ENCODE peak calls at places on chromosomes 2 and 18, in eight cellular contexts. One of them, this sample, is unnamed.

GRCh38 chr2:215729985-215730620 is 283.2 kb downstream of the MREG start:
- DNase-seq in HL-60: no peak
- DNase-seq in left lung: no peak
- DNase-seq in AG09309: no peak
- DNase-seq in cardiac muscle cell: no peak
- DNase-seq in left ventricle myocardium inferior: no peak
- DNase-seq in tibial nerve: no peak
- DNase-seq in nephron progenitor cell: no peak
- DNase-seq in this sample: no peak

GRCh38 chr2:159209341-159210306 is 76.9 kb downstream of the WDSUB1 start:
- DNase-seq in HL-60: no peak
- DNase-seq in left lung: no peak
- DNase-seq in AG09309: no peak
- DNase-seq in cardiac muscle cell: no peak
- DNase-seq in left ventricle myocardium inferior: no peak
- DNase-seq in tibial nerve: no peak
- DNase-seq in nephron progenitor cell: no peak
- DNase-seq in this sample: no peak

GRCh38 chr2:206031162-206031784 is 54.7 kb downstream of the INO80D start:
- DNase-seq in HL-60: no peak
- DNase-seq in left lung: no peak
- DNase-seq in AG09309: no peak
- DNase-seq in cardiac muscle cell: no peak
- DNase-seq in left ventricle myocardium inferior: no peak
- DNase-seq in tibial nerve: no peak
- DNase-seq in nephron progenitor cell: no peak
- DNase-seq in this sample: no peak

GRCh38 chr18:47724186-47724975 is 206.1 kb downstream of the SMAD2 start:
- DNase-seq in HL-60: no peak
- DNase-seq in left lung: no peak
- DNase-seq in AG09309: no peak
- DNase-seq in cardiac muscle cell: peak
- DNase-seq in left ventricle myocardium inferior: no peak
- DNase-seq in tibial nerve: no peak
- DNase-seq in nephron progenitor cell: peak
- DNase-seq in this sample: no peak

GRCh38 chr2:181463573-181463972 is 6.4 kb downstream of the ITGA4 start:
- DNase-seq in HL-60: no peak
- DNase-seq in left lung: no peak
- DNase-seq in AG09309: no peak
- DNase-seq in cardiac muscle cell: no peak
- DNase-seq in left ventricle myocardium inferior: no peak
- DNase-seq in tibial nerve: no peak
- DNase-seq in nephron progenitor cell: no peak
- DNase-seq in this sample: no peak

GRCh38 chr2:120659275-120659952 is 76.3 kb upstream of the GLI2 start:
- DNase-seq in HL-60: no peak
- DNase-seq in left lung: no peak
- DNase-seq in AG09309: no peak
- DNase-seq in cardiac muscle cell: no peak
- DNase-seq in left ventricle myocardium inferior: no peak
- DNase-seq in tibial nerve: no peak
- DNase-seq in nephron progenitor cell: no peak
- DNase-seq in this sample: no peak

GRCh38 chr2:190499976-190500588 is 34.4 kb downstream of the NEMP2 start:
- DNase-seq in HL-60: no peak
- DNase-seq in left lung: no peak
- DNase-seq in AG09309: no peak
- DNase-seq in cardiac muscle cell: no peak
- DNase-seq in left ventricle myocardium inferior: no peak
- DNase-seq in tibial nerve: no peak
- DNase-seq in nephron progenitor cell: no peak
- DNase-seq in this sample: no peak

GRCh38 chr2:121073320-121074210 is 211.4 kb downstream of the TFCP2L1 start:
- DNase-seq in HL-60: no peak
- DNase-seq in left lung: no peak
- DNase-seq in AG09309: no peak
- DNase-seq in cardiac muscle cell: no peak
- DNase-seq in left ventricle myocardium inferior: no peak
- DNase-seq in tibial nerve: no peak
- DNase-seq in nephron progenitor cell: no peak
- DNase-seq in this sample: no peak

GRCh38 chr2:201558232-201558631 is 85.1 kb downstream of the TMEM237 start:
- DNase-seq in HL-60: no peak
- DNase-seq in left lung: no peak
- DNase-seq in AG09309: no peak
- DNase-seq in cardiac muscle cell: peak
- DNase-seq in left ventricle myocardium inferior: no peak
- DNase-seq in tibial nerve: no peak
- DNase-seq in nephron progenitor cell: no peak
- DNase-seq in this sample: no peak

GRCh38 chr2:45765847-45766254 is 114.4 kb downstream of the PRKCE start:
- DNase-seq in HL-60: peak
- DNase-seq in left lung: no peak
- DNase-seq in AG09309: no peak
- DNase-seq in cardiac muscle cell: peak
- DNase-seq in left ventricle myocardium inferior: no peak
- DNase-seq in tibial nerve: no peak
- DNase-seq in nephron progenitor cell: no peak
- DNase-seq in this sample: no peak

GRCh38 chr2:175855794-175856453 is 146.1 kb downstream of the LNPK start:
- DNase-seq in HL-60: no peak
- DNase-seq in left lung: peak
- DNase-seq in AG09309: no peak
- DNase-seq in cardiac muscle cell: peak
- DNase-seq in left ventricle myocardium inferior: peak
- DNase-seq in tibial nerve: no peak
- DNase-seq in nephron progenitor cell: no peak
- DNase-seq in this sample: no peak

DNA sequence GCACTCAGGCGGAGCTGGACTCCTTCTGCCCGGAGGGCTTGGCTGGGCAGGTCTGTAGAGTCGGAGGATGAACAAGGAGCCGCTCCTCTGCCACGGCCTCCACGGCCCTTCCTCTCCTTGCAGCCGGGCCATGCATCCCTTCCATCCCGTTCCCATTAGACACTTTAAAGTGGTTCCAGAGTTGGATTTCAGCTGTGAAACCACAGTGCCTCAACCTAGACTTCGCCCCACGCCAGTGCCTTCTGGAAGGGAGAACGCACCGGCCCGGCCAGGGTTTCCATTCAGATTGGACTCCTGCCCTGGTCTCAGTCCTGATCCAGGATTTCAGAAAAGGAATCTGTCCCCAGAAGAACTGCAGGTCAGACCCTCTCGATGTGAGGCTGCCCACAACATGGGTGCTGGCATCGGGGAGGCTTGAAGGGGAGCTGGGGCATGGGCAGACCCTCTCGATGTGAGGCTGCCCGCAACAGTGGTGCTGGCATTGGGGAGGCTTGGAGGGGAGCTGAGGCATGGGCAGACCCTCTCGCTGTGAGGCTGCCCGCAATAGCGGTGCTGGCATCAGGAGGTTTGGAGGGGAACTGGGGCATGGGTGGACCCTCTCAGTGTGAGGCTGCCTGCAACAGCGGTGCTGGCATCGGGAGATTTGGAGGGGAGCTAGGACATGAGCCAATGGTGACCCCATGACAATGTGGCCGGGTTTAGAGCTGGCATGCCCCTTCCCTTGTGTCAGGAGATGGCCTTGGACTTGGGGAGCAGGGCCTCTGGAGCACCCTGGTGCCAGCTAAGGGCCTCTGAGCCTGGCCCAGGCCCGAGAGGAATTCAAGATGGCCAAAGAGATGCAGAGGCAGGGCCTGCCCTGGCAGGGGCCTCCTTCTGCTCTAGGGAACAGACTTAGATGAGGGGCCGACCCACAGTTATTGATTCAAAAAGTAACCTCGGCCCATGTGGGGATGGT is 304.5 kb downstream of the NDUFA10 start:
- DNase-seq in HL-60: no peak
- DNase-seq in left lung: no peak
- DNase-seq in AG09309: no peak
- DNase-seq in cardiac muscle cell: no peak
- DNase-seq in left ventricle myocardium inferior: no peak
- DNase-seq in tibial nerve: no peak
- DNase-seq in nephron progenitor cell: no peak
- DNase-seq in this sample: no peak
- TF ChIP-seq CTCF in HL-60: no peak
- TF ChIP-seq CTCF in left lung: no peak
- TF ChIP-seq CTCF in AG09309: no peak
- TF ChIP-seq CTCF in cardiac muscle cell: no peak
- TF ChIP-seq CTCF in left ventricle myocardium inferior: no peak
- TF ChIP-seq CTCF in tibial nerve: no peak
- TF ChIP-seq CTCF in nephron progenitor cell: no peak
- TF ChIP-seq CTCF in this sample: no peak

GRCh38 chr2:68487773-68488355 is 20.5 kb downstream of the APLF start:
- DNase-seq in HL-60: no peak
- DNase-seq in left lung: no peak
- DNase-seq in AG09309: no peak
- DNase-seq in cardiac muscle cell: no peak
- DNase-seq in left ventricle myocardium inferior: no peak
- DNase-seq in tibial nerve: no peak
- DNase-seq in nephron progenitor cell: no peak
- DNase-seq in this sample: no peak
- TF ChIP-seq CTCF in HL-60: peak
- TF ChIP-seq CTCF in left lung: peak
- TF ChIP-seq CTCF in AG09309: peak
- TF ChIP-seq CTCF in cardiac muscle cell: peak
- TF ChIP-seq CTCF in left ventricle myocardium inferior: peak
- TF ChIP-seq CTCF in tibial nerve: peak
- TF ChIP-seq CTCF in nephron progenitor cell: peak
- TF ChIP-seq CTCF in this sample: peak

GRCh38 chr18:3183103-3183717 is 36.6 kb downstream of the MYOM1 start:
- DNase-seq in HL-60: no peak
- DNase-seq in left lung: no peak
- DNase-seq in AG09309: no peak
- DNase-seq in cardiac muscle cell: no peak
- DNase-seq in left ventricle myocardium inferior: no peak
- DNase-seq in tibial nerve: no peak
- DNase-seq in nephron progenitor cell: no peak
- DNase-seq in this sample: no peak
- TF ChIP-seq CTCF in HL-60: no peak
- TF ChIP-seq CTCF in left lung: no peak
- TF ChIP-seq CTCF in AG09309: no peak
- TF ChIP-seq CTCF in cardiac muscle cell: no peak
- TF ChIP-seq CTCF in left ventricle myocardium inferior: no peak
- TF ChIP-seq CTCF in tibial nerve: no peak
- TF ChIP-seq CTCF in nephron progenitor cell: no peak
- TF ChIP-seq CTCF in this sample: no peak

DNA sequence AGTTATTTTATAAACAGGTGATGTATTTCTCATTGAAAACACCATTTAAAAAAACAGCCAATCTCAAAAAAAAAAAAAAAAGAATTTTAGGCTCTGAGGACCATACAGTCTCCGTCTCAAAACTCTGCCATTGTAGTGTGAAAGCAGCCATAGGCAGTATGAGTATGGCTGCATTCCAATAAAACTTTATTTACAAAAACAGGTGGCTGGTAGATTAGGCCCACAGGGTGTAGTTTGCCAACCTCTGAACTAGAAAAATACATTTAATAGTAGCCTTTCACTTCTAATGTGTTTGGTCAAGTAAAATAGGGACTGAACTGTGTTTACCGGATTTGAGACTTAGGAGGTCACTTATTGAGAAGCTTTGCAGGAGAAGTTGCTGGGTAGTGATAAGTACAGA is 19.2 kb downstream of the RMDN2 start:
- DNase-seq in HL-60: no peak
- DNase-seq in left lung: no peak
- DNase-seq in AG09309: no peak
- DNase-seq in cardiac muscle cell: no peak
- DNase-seq in left ventricle myocardium inferior: no peak
- DNase-seq in tibial nerve: no peak
- DNase-seq in nephron progenitor cell: no peak
- DNase-seq in this sample: no peak
- TF ChIP-seq CTCF in HL-60: no peak
- TF ChIP-seq CTCF in left lung: no peak
- TF ChIP-seq CTCF in AG09309: no peak
- TF ChIP-seq CTCF in cardiac muscle cell: no peak
- TF ChIP-seq CTCF in left ventricle myocardium inferior: no peak
- TF ChIP-seq CTCF in tibial nerve: no peak
- TF ChIP-seq CTCF in nephron progenitor cell: no peak
- TF ChIP-seq CTCF in this sample: no peak

GRCh38 chr18:25672490-25672889 is 320.5 kb upstream of the ZNF521 start:
- DNase-seq in HL-60: no peak
- DNase-seq in left lung: no peak
- DNase-seq in AG09309: no peak
- DNase-seq in cardiac muscle cell: no peak
- DNase-seq in left ventricle myocardium inferior: no peak
- DNase-seq in tibial nerve: no peak
- DNase-seq in nephron progenitor cell: no peak
- DNase-seq in this sample: no peak
- TF ChIP-seq CTCF in HL-60: no peak
- TF ChIP-seq CTCF in left lung: no peak
- TF ChIP-seq CTCF in AG09309: peak
- TF ChIP-seq CTCF in cardiac muscle cell: no peak
- TF ChIP-seq CTCF in left ventricle myocardium inferior: no peak
- TF ChIP-seq CTCF in tibial nerve: no peak
- TF ChIP-seq CTCF in nephron progenitor cell: no peak
- TF ChIP-seq CTCF in this sample: no peak

This sample was measured in mesothelial cell of epicardium.